ENCODE peak calls at places on chromosomes 13 and 19, in four cellular contexts. O is adipocyte, Q is osteoblast, C is breast epithelium. F is an unnamed sample. For H3K9me3, the result is how much of the 10 kb centered on the place peaks cover.

GRCh38 chr13:27524981-27525975 is 74.9 kb upstream of the MTIF3 start:
- DNase-seq in Q (no peak), C (no peak), O (no peak), F (no peak)

GRCh38 chr13:98509271-98510155 is 67.4 kb downstream of the STK24 start:
- DNase-seq in Q (peak), C (no peak), O (peak), F (peak)

GRCh38 chr13:35599385-35599784 is 122.9 kb upstream of the MAB21L1 start:
- DNase-seq in Q (no peak), O (no peak), C (no peak), F (peak)

GRCh38 chr19:17264641-17264979 is at the start of gene USHBP1:
- DNase-seq in O (no peak), Q (peak), C (no peak), F (no peak)

GRCh38 chr19:17777840-17778620 is 16.9 kb upstream of the B3GNT3 start:
- DNase-seq in C (no peak), O (peak), Q (peak), F (no peak)

GRCh38 chr13:109900723-109901122 is 114.3 kb upstream of the IRS2 start:
- DNase-seq in Q (no peak), O (no peak), C (no peak), F (no peak)

GRCh38 chr19:4889034-4889825 is 13.5 kb downstream of the ARRDC5 start:
- DNase-seq in Q (peak), O (peak), C (no peak), F (peak)

GRCh38 chr19:47097396-47098217 is 16.0 kb downstream of the ZC3H4 start:
- DNase-seq in O (no peak), Q (peak), C (no peak), F (peak)

GRCh38 chr13:65656740-65657329 is 1573.3 kb downstream of the PCDH9 start:
- DNase-seq in O (peak), C (no peak), Q (no peak), F (no peak)

GRCh38 chr19:1248454-1249297 is at the start of gene MIDN:
- DNase-seq in Q (peak), C (peak), O (peak), F (peak)

GRCh38 chr19:31292639-31293185 is 56.5 kb downstream of the TSHZ3 start:
- DNase-seq in Q (no peak), C (no peak), O (no peak), F (no peak)

GRCh38 chr19:48341006-48341405 is 15.7 kb downstream of the EMP3 start:
- DNase-seq in Q (peak), C (no peak), O (no peak), F (peak)

GRCh38 chr13:28320884-28321574 is 173.9 kb downstream of the FLT1 start:
- DNase-seq in O (no peak), C (no peak), Q (no peak), F (no peak)

GRCh38 chr13:97322740-97323342 is 100.7 kb downstream of the MBNL2 start:
- DNase-seq in O (peak), C (no peak), Q (no peak), F (no peak)

GRCh38 chr13:96033220-96034015 is 19.8 kb downstream of the UGGT2 start:
- DNase-seq in C (no peak), O (no peak), Q (peak), F (no peak)

GRCh38 chr13:96036515-96036914 is 16.7 kb downstream of the UGGT2 start:
- DNase-seq in C (no peak), Q (no peak), O (no peak), F (no peak)

GRCh38 chr13:96029002-96029401 is 24.2 kb downstream of the UGGT2 start:
- DNase-seq in O (no peak), Q (no peak), C (no peak), F (no peak)

GRCh38 chr13:96034662-96035061 is 18.5 kb downstream of the UGGT2 start:
- DNase-seq in C (no peak), Q (no peak), O (no peak), F (no peak)

DNA sequence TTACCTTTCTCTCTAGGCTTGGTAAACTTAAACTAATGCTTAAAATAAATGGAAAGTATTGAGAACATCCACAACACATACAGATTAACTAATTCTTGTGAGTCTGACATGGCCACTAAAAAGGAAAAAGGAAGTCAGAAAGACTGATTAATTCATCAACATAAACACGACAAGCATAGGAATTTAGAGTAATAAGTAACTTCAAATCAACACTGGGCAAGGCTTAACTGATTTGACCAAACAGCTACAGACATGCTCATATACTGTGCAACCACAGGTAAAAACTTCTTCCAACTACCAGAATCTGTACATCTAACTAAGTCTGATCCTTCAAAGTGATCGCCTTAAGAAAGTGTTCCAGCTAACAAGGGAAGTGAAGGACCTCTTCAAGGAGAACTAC is 20.5 kb downstream of the UGGT2 start:
- DNase-seq in Q (no peak), C (no peak), O (no peak), F (no peak)
- H3K9me3 ChIP-seq in Q (under half), C (under half), O (under half), F (under half)

DNA sequence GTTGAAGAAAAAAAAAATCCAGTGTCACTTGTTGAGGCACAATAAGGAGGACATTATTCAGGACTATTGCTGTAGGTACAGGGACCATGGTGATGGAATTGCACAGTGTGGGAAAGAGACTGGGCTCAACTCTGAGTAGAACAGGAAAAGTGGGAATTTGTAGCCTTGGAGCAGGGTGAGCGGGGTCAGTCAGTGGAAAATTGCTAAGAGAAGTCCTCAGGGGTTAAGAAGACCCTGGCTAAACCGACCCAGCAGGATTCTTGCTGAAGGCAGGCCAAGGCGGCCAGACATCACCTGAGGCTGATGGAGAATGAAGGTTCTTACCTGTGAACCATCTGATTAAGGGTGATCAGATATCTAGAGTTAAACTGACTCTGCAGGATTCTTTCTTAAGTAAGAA is 12.5 kb downstream of the LAIR2 start:
- DNase-seq in C (no peak), Q (no peak), O (no peak), F (no peak)
- H3K9me3 ChIP-seq in C (under half), Q (under half), O (under half), F (under half)

GRCh38 chr19:12244370-12244769 is 50.3 kb downstream of the ZNF44 start:
- DNase-seq in C (no peak), O (no peak), Q (no peak), F (no peak)
- H3K9me3 ChIP-seq in C (under half), O (half or more), Q (under half), F (under half)

DNA sequence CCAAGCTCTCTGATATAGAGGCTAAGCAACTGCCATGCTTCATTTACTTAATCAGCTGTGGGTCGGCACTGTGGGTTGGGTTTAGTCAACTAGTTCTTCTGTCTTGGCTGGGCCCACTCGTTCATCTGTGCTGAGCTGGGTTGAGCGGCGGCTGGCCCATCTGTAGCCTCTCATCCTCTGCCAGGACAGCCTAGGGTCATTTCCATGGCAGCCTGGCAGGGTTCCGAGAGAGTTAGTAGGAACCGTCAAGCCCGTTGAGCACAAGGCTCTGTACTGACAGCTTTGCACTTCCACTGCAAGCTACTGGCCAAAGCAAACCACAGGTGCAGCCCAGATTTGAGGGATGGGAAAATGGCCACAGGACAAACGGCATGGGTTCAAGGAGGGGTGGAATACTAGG is 6.6 kb upstream of the ZNF835 start:
- DNase-seq in O (no peak), C (no peak), Q (no peak), F (no peak)
- H3K9me3 ChIP-seq in O (under half), C (under half), Q (under half), F (under half)

GRCh38 chr19:21321996-21322395 is 7.2 kb downstream of the ZNF708 start:
- DNase-seq in O (no peak), Q (no peak), C (no peak), F (peak)

GRCh38 chr19:21322528-21322927 is 6.7 kb downstream of the ZNF708 start:
- DNase-seq in C (no peak), Q (peak), O (no peak), F (peak)

GRCh38 chr19:21321134-21321533 is 8.1 kb downstream of the ZNF708 start:
- DNase-seq in C (no peak), Q (no peak), O (no peak), F (peak)

GRCh38 chr19:21326169-21326568 is 3.0 kb downstream of the ZNF708 start:
- DNase-seq in Q (no peak), C (no peak), O (no peak), F (no peak)

GRCh38 chr19:21323000-21323399 is 6.2 kb downstream of the ZNF708 start:
- DNase-seq in O (no peak), Q (no peak), C (no peak), F (no peak)
- H3K9me3 ChIP-seq in O (under half), Q (under half), C (under half), F (under half)

F was measured in mammary epithelial cell.